ENCODE peak calls at places on chromosomes 13 and 19, in nine cellular contexts. One of them, this sample, is unnamed.

GRCh38 chr13:89923731-89924130 is 1423.8 kb upstream of the MIR17HG start:
- DNase-seq in activated B cell treated with CpG ODN at 0.5 μM for 24 hours: no peak
- DNase-seq in kidney glomerular epithelial cell: no peak
- DNase-seq in iris pigment epithelial cell: peak; percentile 42
- DNase-seq in NCI-H446: no peak
- DNase-seq in bronchial epithelial cell: peak; percentile 63
- DNase-seq in IMR-90: peak; percentile 0
- DNase-seq in cardiac fibroblast: peak; percentile 9
- DNase-seq in left ventricle myocardium superior: no peak
- DNase-seq in this sample: no peak

GRCh38 chr19:19474950-19475781 is 40.2 kb downstream of the TSSK6 start:
- DNase-seq in activated B cell treated with CpG ODN at 0.5 μM for 24 hours: no peak
- DNase-seq in kidney glomerular epithelial cell: no peak
- DNase-seq in iris pigment epithelial cell: no peak
- DNase-seq in NCI-H446: no peak
- DNase-seq in bronchial epithelial cell: no peak
- DNase-seq in IMR-90: no peak
- DNase-seq in cardiac fibroblast: no peak
- DNase-seq in left ventricle myocardium superior: peak; percentile 27
- DNase-seq in this sample: no peak

GRCh38 chr13:99757756-99758464 is 213.7 kb downstream of the ZIC5 start:
- DNase-seq in activated B cell treated with CpG ODN at 0.5 μM for 24 hours: no peak
- DNase-seq in kidney glomerular epithelial cell: no peak
- DNase-seq in iris pigment epithelial cell: no peak
- DNase-seq in NCI-H446: no peak
- DNase-seq in bronchial epithelial cell: no peak
- DNase-seq in IMR-90: no peak
- DNase-seq in cardiac fibroblast: no peak
- DNase-seq in left ventricle myocardium superior: no peak
- DNase-seq in this sample: no peak

GRCh38 chr19:6947745-6948144 is 60.4 kb downstream of the ADGRE1 start:
- DNase-seq in activated B cell treated with CpG ODN at 0.5 μM for 24 hours: no peak
- DNase-seq in kidney glomerular epithelial cell: peak; percentile 40
- DNase-seq in iris pigment epithelial cell: peak; percentile 74
- DNase-seq in NCI-H446: no peak
- DNase-seq in bronchial epithelial cell: peak; percentile 21
- DNase-seq in IMR-90: no peak
- DNase-seq in cardiac fibroblast: peak; percentile 86
- DNase-seq in left ventricle myocardium superior: no peak
- DNase-seq in this sample: no peak

GRCh38 chr13:98519976-98520375 is 56.9 kb downstream of the STK24 start:
- DNase-seq in activated B cell treated with CpG ODN at 0.5 μM for 24 hours: no peak
- DNase-seq in kidney glomerular epithelial cell: no peak
- DNase-seq in iris pigment epithelial cell: no peak
- DNase-seq in NCI-H446: no peak
- DNase-seq in bronchial epithelial cell: no peak
- DNase-seq in IMR-90: no peak
- DNase-seq in cardiac fibroblast: no peak
- DNase-seq in left ventricle myocardium superior: no peak
- DNase-seq in this sample: no peak

GRCh38 chr19:8459520-8460260 is 14.9 kb downstream of the HNRNPM start:
- DNase-seq in activated B cell treated with CpG ODN at 0.5 μM for 24 hours: no peak
- DNase-seq in kidney glomerular epithelial cell: peak; percentile 62
- DNase-seq in iris pigment epithelial cell: peak; percentile 85
- DNase-seq in NCI-H446: no peak
- DNase-seq in bronchial epithelial cell: peak; percentile 55
- DNase-seq in IMR-90: peak; percentile 86
- DNase-seq in cardiac fibroblast: peak; percentile 89
- DNase-seq in left ventricle myocardium superior: no peak
- DNase-seq in this sample: no peak

GRCh38 chr19:28706693-28707092 is 506.3 kb downstream of the UQCRFS1 start:
- DNase-seq in activated B cell treated with CpG ODN at 0.5 μM for 24 hours: no peak
- DNase-seq in kidney glomerular epithelial cell: peak; percentile 12
- DNase-seq in iris pigment epithelial cell: no peak
- DNase-seq in NCI-H446: no peak
- DNase-seq in bronchial epithelial cell: peak; percentile 25
- DNase-seq in IMR-90: no peak
- DNase-seq in cardiac fibroblast: peak; percentile 40
- DNase-seq in left ventricle myocardium superior: no peak
- DNase-seq in this sample: no peak

GRCh38 chr19:47124937-47125668 is 5.5 kb upstream of the SAE1 start:
- DNase-seq in activated B cell treated with CpG ODN at 0.5 μM for 24 hours: no peak
- DNase-seq in kidney glomerular epithelial cell: peak; percentile 69
- DNase-seq in iris pigment epithelial cell: peak; percentile 68
- DNase-seq in NCI-H446: peak; percentile 60
- DNase-seq in bronchial epithelial cell: peak; percentile 73
- DNase-seq in IMR-90: peak; percentile 78
- DNase-seq in cardiac fibroblast: peak; percentile 86
- DNase-seq in left ventricle myocardium superior: no peak
- DNase-seq in this sample: no peak

GRCh38 chr13:111880185-111880584 is 186.8 kb upstream of the SOX1 start:
- DNase-seq in activated B cell treated with CpG ODN at 0.5 μM for 24 hours: no peak
- DNase-seq in kidney glomerular epithelial cell: no peak
- DNase-seq in iris pigment epithelial cell: no peak
- DNase-seq in NCI-H446: no peak
- DNase-seq in bronchial epithelial cell: no peak
- DNase-seq in IMR-90: no peak
- DNase-seq in cardiac fibroblast: no peak
- DNase-seq in left ventricle myocardium superior: no peak
- DNase-seq in this sample: no peak

GRCh38 chr13:74090869-74091605 is 43.2 kb downstream of the KLF12 start:
- DNase-seq in activated B cell treated with CpG ODN at 0.5 μM for 24 hours: no peak
- DNase-seq in kidney glomerular epithelial cell: no peak
- DNase-seq in iris pigment epithelial cell: no peak
- DNase-seq in NCI-H446: no peak
- DNase-seq in bronchial epithelial cell: no peak
- DNase-seq in IMR-90: no peak
- DNase-seq in cardiac fibroblast: no peak
- DNase-seq in left ventricle myocardium superior: no peak
- DNase-seq in this sample: no peak

GRCh38 chr19:34257559-34257924 is 3.2 kb downstream of the GARRE1 start:
- DNase-seq in activated B cell treated with CpG ODN at 0.5 μM for 24 hours: no peak
- DNase-seq in kidney glomerular epithelial cell: no peak
- DNase-seq in iris pigment epithelial cell: no peak
- DNase-seq in NCI-H446: no peak
- DNase-seq in bronchial epithelial cell: no peak
- DNase-seq in IMR-90: no peak
- DNase-seq in cardiac fibroblast: no peak
- DNase-seq in left ventricle myocardium superior: no peak
- DNase-seq in this sample: no peak

GRCh38 chr19:19820774-19821315 is 705 bp downstream of the ZNF506 start:
- DNase-seq in activated B cell treated with CpG ODN at 0.5 μM for 24 hours: no peak
- DNase-seq in kidney glomerular epithelial cell: no peak
- DNase-seq in iris pigment epithelial cell: peak; percentile 23
- DNase-seq in NCI-H446: no peak
- DNase-seq in bronchial epithelial cell: no peak
- DNase-seq in IMR-90: no peak
- DNase-seq in cardiac fibroblast: no peak
- DNase-seq in left ventricle myocardium superior: no peak
- DNase-seq in this sample: no peak

GRCh38 chr19:13832096-13832495 is 36.9 kb downstream of the ZSWIM4 start:
- DNase-seq in activated B cell treated with CpG ODN at 0.5 μM for 24 hours: no peak
- DNase-seq in kidney glomerular epithelial cell: no peak
- DNase-seq in iris pigment epithelial cell: no peak
- DNase-seq in NCI-H446: no peak
- DNase-seq in bronchial epithelial cell: no peak
- DNase-seq in IMR-90: no peak
- DNase-seq in cardiac fibroblast: peak; percentile 41
- DNase-seq in left ventricle myocardium superior: no peak
- DNase-seq in this sample: no peak

GRCh38 chr19:32166238-32166637 is 179.2 kb upstream of the ZNF507 start:
- DNase-seq in activated B cell treated with CpG ODN at 0.5 μM for 24 hours: no peak
- DNase-seq in kidney glomerular epithelial cell: no peak
- DNase-seq in iris pigment epithelial cell: no peak
- DNase-seq in NCI-H446: no peak
- DNase-seq in bronchial epithelial cell: no peak
- DNase-seq in IMR-90: no peak
- DNase-seq in cardiac fibroblast: no peak
- DNase-seq in left ventricle myocardium superior: no peak
- DNase-seq in this sample: no peak

GRCh38 chr19:40585677-40586422 is 9.2 kb downstream of the SHKBP1 start:
- DNase-seq in activated B cell treated with CpG ODN at 0.5 μM for 24 hours: no peak
- DNase-seq in kidney glomerular epithelial cell: peak; percentile 51
- DNase-seq in iris pigment epithelial cell: peak; percentile 80
- DNase-seq in NCI-H446: no peak
- DNase-seq in bronchial epithelial cell: peak; percentile 92
- DNase-seq in IMR-90: peak; percentile 44
- DNase-seq in cardiac fibroblast: peak; percentile 95
- DNase-seq in left ventricle myocardium superior: no peak
- DNase-seq in this sample: no peak

GRCh38 chr19:40609561-40610395 is 8.6 kb downstream of the LTBP4 start:
- DNase-seq in activated B cell treated with CpG ODN at 0.5 μM for 24 hours: peak; percentile 92
- DNase-seq in kidney glomerular epithelial cell: peak; percentile 36
- DNase-seq in iris pigment epithelial cell: peak; percentile 85
- DNase-seq in NCI-H446: no peak
- DNase-seq in bronchial epithelial cell: peak; percentile 79
- DNase-seq in IMR-90: no peak
- DNase-seq in cardiac fibroblast: peak; percentile 79
- DNase-seq in left ventricle myocardium superior: peak; percentile 92
- DNase-seq in this sample: peak; percentile 86

GRCh38 chr13:73440296-73440895 is 381.6 kb downstream of the KLF5 start:
- DNase-seq in activated B cell treated with CpG ODN at 0.5 μM for 24 hours: no peak
- DNase-seq in kidney glomerular epithelial cell: no peak
- DNase-seq in iris pigment epithelial cell: peak; percentile 22
- DNase-seq in NCI-H446: no peak
- DNase-seq in bronchial epithelial cell: no peak
- DNase-seq in IMR-90: no peak
- DNase-seq in cardiac fibroblast: peak; percentile 31
- DNase-seq in left ventricle myocardium superior: no peak
- DNase-seq in this sample: no peak

GRCh38 chr19:43664008-43664407 is 6.0 kb downstream of the PLAUR start:
- DNase-seq in activated B cell treated with CpG ODN at 0.5 μM for 24 hours: no peak
- DNase-seq in kidney glomerular epithelial cell: no peak
- DNase-seq in iris pigment epithelial cell: no peak
- DNase-seq in NCI-H446: no peak
- DNase-seq in bronchial epithelial cell: no peak
- DNase-seq in IMR-90: no peak
- DNase-seq in cardiac fibroblast: no peak
- DNase-seq in left ventricle myocardium superior: no peak
- DNase-seq in this sample: no peak

GRCh38 chr13:76512676-76513277 is 373.4 kb downstream of the KCTD12 start:
- DNase-seq in activated B cell treated with CpG ODN at 0.5 μM for 24 hours: no peak
- DNase-seq in kidney glomerular epithelial cell: no peak
- DNase-seq in iris pigment epithelial cell: peak; percentile 99
- DNase-seq in NCI-H446: no peak
- DNase-seq in bronchial epithelial cell: peak; percentile 93
- DNase-seq in IMR-90: peak; percentile 97
- DNase-seq in cardiac fibroblast: peak; percentile 97
- DNase-seq in left ventricle myocardium superior: no peak
- DNase-seq in this sample: no peak

GRCh38 chr19:7522923-7523667 is 671 bp downstream of the MCOLN1 start:
- DNase-seq in activated B cell treated with CpG ODN at 0.5 μM for 24 hours: no peak
- DNase-seq in kidney glomerular epithelial cell: no peak
- DNase-seq in iris pigment epithelial cell: no peak
- DNase-seq in NCI-H446: no peak
- DNase-seq in bronchial epithelial cell: no peak
- DNase-seq in IMR-90: no peak
- DNase-seq in cardiac fibroblast: peak; percentile 22
- DNase-seq in left ventricle myocardium superior: no peak
- DNase-seq in this sample: no peak

This sample was measured in stimulated activated CD8-positive, alpha-beta memory T cell treated with anti-CD3 and anti-CD28 coated beads, Interleukin-7, amount 100 ng/mL, for 24 hours.